ENCODE peak calls at places on chromosomes 6 and 20, in five cellular contexts. One of them, this sample, is unnamed.

GRCh38 chr20:60624066-60624465 is 628.0 kb upstream of the CDH4 start:
- DNase-seq in fibroblast of mammary gland: no peak
- DNase-seq in GM23338: no peak
- DNase-seq in mesothelial cell of epicardium: no peak
- DNase-seq in spleen: no peak
- DNase-seq in this sample: no peak

GRCh38 chr6:31350973-31351733 is 5.8 kb downstream of the HLA-B start:
- DNase-seq in fibroblast of mammary gland: no peak
- DNase-seq in GM23338: no peak
- DNase-seq in mesothelial cell of epicardium: no peak
- DNase-seq in spleen: no peak
- DNase-seq in this sample: no peak

GRCh38 chr6:157644043-157644810 is 178.8 kb upstream of the SNX9 start:
- DNase-seq in fibroblast of mammary gland: no peak
- DNase-seq in GM23338: no peak
- DNase-seq in mesothelial cell of epicardium: no peak
- DNase-seq in spleen: no peak
- DNase-seq in this sample: no peak

GRCh38 chr6:150373260-150373701 is 4.5 kb downstream of the IYD start:
- DNase-seq in fibroblast of mammary gland: peak
- DNase-seq in GM23338: no peak
- DNase-seq in mesothelial cell of epicardium: no peak
- DNase-seq in spleen: no peak
- DNase-seq in this sample: no peak

GRCh38 chr6:152201134-152201533 is 393.7 kb downstream of the ESR1 start:
- DNase-seq in fibroblast of mammary gland: no peak
- DNase-seq in GM23338: no peak
- DNase-seq in mesothelial cell of epicardium: no peak
- DNase-seq in spleen: no peak
- DNase-seq in this sample: no peak

GRCh38 chr20:12566596-12566995 is 442.2 kb upstream of the SPTLC3 start:
- DNase-seq in fibroblast of mammary gland: no peak
- DNase-seq in GM23338: no peak
- DNase-seq in mesothelial cell of epicardium: no peak
- DNase-seq in spleen: no peak
- DNase-seq in this sample: no peak

GRCh38 chr6:105136433-105137350 is 43.1 kb downstream of the POPDC3 start:
- DNase-seq in fibroblast of mammary gland: peak
- DNase-seq in GM23338: peak
- DNase-seq in mesothelial cell of epicardium: peak
- DNase-seq in spleen: peak
- DNase-seq in this sample: no peak

GRCh38 chr6:35140991-35141720 is at the start of gene TCP11:
- DNase-seq in fibroblast of mammary gland: no peak
- DNase-seq in GM23338: peak
- DNase-seq in mesothelial cell of epicardium: no peak
- DNase-seq in spleen: peak
- DNase-seq in this sample: peak

GRCh38 chr6:105616521-105616920 is 213.6 kb upstream of the PREP start:
- DNase-seq in fibroblast of mammary gland: peak
- DNase-seq in GM23338: no peak
- DNase-seq in mesothelial cell of epicardium: no peak
- DNase-seq in spleen: no peak
- DNase-seq in this sample: no peak

GRCh38 chr20:5033566-5033965 is 32.3 kb upstream of the SLC23A2 start:
- DNase-seq in fibroblast of mammary gland: no peak
- DNase-seq in GM23338: no peak
- DNase-seq in mesothelial cell of epicardium: no peak
- DNase-seq in spleen: no peak
- DNase-seq in this sample: no peak

GRCh38 chr6:52405243-52405642 is 14.9 kb upstream of the EFHC1 start:
- DNase-seq in fibroblast of mammary gland: no peak
- DNase-seq in GM23338: no peak
- DNase-seq in mesothelial cell of epicardium: no peak
- DNase-seq in spleen: no peak
- DNase-seq in this sample: no peak

GRCh38 chr6:37145443-37145842 is 24.5 kb upstream of the PIM1 start:
- DNase-seq in fibroblast of mammary gland: peak
- DNase-seq in GM23338: no peak
- DNase-seq in mesothelial cell of epicardium: no peak
- DNase-seq in spleen: no peak
- DNase-seq in this sample: no peak

GRCh38 chr6:19444481-19444880 is 392.7 kb upstream of the ID4 start:
- DNase-seq in fibroblast of mammary gland: peak
- DNase-seq in GM23338: no peak
- DNase-seq in mesothelial cell of epicardium: no peak
- DNase-seq in spleen: no peak
- DNase-seq in this sample: no peak

GRCh38 chr20:50837532-50838321 is 42.9 kb downstream of the BCAS4 start:
- DNase-seq in fibroblast of mammary gland: peak
- DNase-seq in GM23338: no peak
- DNase-seq in mesothelial cell of epicardium: no peak
- DNase-seq in spleen: no peak
- DNase-seq in this sample: no peak

GRCh38 chr20:59676877-59677140 is 72.5 kb downstream of the PHACTR3 start:
- DNase-seq in fibroblast of mammary gland: no peak
- DNase-seq in GM23338: no peak
- DNase-seq in mesothelial cell of epicardium: no peak
- DNase-seq in spleen: no peak
- DNase-seq in this sample: no peak

GRCh38 chr6:2793491-2794151 is 28.4 kb downstream of the WRNIP1 start:
- DNase-seq in fibroblast of mammary gland: no peak
- DNase-seq in GM23338: no peak
- DNase-seq in mesothelial cell of epicardium: no peak
- DNase-seq in spleen: no peak
- DNase-seq in this sample: no peak

GRCh38 chr6:139882977-139883728 is 508.7 kb upstream of the CITED2 start:
- DNase-seq in fibroblast of mammary gland: peak
- DNase-seq in GM23338: no peak
- DNase-seq in mesothelial cell of epicardium: no peak
- DNase-seq in spleen: no peak
- DNase-seq in this sample: no peak

GRCh38 chr20:11549172-11550117 is 368.2 kb upstream of the BTBD3 start:
- DNase-seq in fibroblast of mammary gland: no peak
- DNase-seq in GM23338: no peak
- DNase-seq in mesothelial cell of epicardium: no peak
- DNase-seq in spleen: no peak
- DNase-seq in this sample: no peak

GRCh38 chr20:39983655-39984054 is 705.4 kb downstream of the MAFB start:
- DNase-seq in fibroblast of mammary gland: no peak
- DNase-seq in GM23338: no peak
- DNase-seq in mesothelial cell of epicardium: no peak
- DNase-seq in spleen: no peak
- DNase-seq in this sample: no peak

GRCh38 chr6:11700118-11700718 is 78.4 kb downstream of the ADTRP start:
- DNase-seq in fibroblast of mammary gland: peak
- DNase-seq in GM23338: peak
- DNase-seq in mesothelial cell of epicardium: no peak
- DNase-seq in spleen: no peak
- DNase-seq in this sample: no peak

GRCh38 chr6:106256201-106256968 is 69.2 kb downstream of the ATG5 start:
- DNase-seq in fibroblast of mammary gland: peak
- DNase-seq in GM23338: no peak
- DNase-seq in mesothelial cell of epicardium: no peak
- DNase-seq in spleen: no peak
- DNase-seq in this sample: no peak

GRCh38 chr6:166556871-166557322 is 29.6 kb downstream of the RAMACL start:
- DNase-seq in fibroblast of mammary gland: peak
- DNase-seq in GM23338: peak
- DNase-seq in mesothelial cell of epicardium: no peak
- DNase-seq in spleen: peak
- DNase-seq in this sample: no peak

GRCh38 chr6:125812394-125813231 is 21.9 kb downstream of the NCOA7 start:
- DNase-seq in fibroblast of mammary gland: peak
- DNase-seq in GM23338: no peak
- DNase-seq in mesothelial cell of epicardium: no peak
- DNase-seq in spleen: no peak
- DNase-seq in this sample: no peak

GRCh38 chr20:36483205-36483918 is 58.0 kb upstream of the MYL9 start:
- DNase-seq in fibroblast of mammary gland: no peak
- DNase-seq in GM23338: no peak
- DNase-seq in mesothelial cell of epicardium: no peak
- DNase-seq in spleen: no peak
- DNase-seq in this sample: no peak

GRCh38 chr6:168193816-168194701 is 115.0 kb upstream of the FRMD1 start:
- DNase-seq in fibroblast of mammary gland: no peak
- DNase-seq in GM23338: peak
- DNase-seq in mesothelial cell of epicardium: no peak
- DNase-seq in spleen: no peak
- DNase-seq in this sample: no peak

GRCh38 chr20:48597521-48598302 is 230.1 kb downstream of the PREX1 start:
- DNase-seq in fibroblast of mammary gland: no peak
- DNase-seq in GM23338: no peak
- DNase-seq in mesothelial cell of epicardium: no peak
- DNase-seq in spleen: no peak
- DNase-seq in this sample: no peak

GRCh38 chr6:9657994-9658393 is 756.9 kb downstream of the TFAP2A start:
- DNase-seq in fibroblast of mammary gland: no peak
- DNase-seq in GM23338: no peak
- DNase-seq in mesothelial cell of epicardium: no peak
- DNase-seq in spleen: no peak
- DNase-seq in this sample: no peak

GRCh38 chr20:38040276-38040675 is 6.7 kb downstream of the RPRD1B start:
- DNase-seq in fibroblast of mammary gland: no peak
- DNase-seq in GM23338: no peak
- DNase-seq in mesothelial cell of epicardium: no peak
- DNase-seq in spleen: no peak
- DNase-seq in this sample: no peak

GRCh38 chr6:130603391-130603790 is 223.8 kb upstream of the SMLR1 start:
- DNase-seq in fibroblast of mammary gland: no peak
- DNase-seq in GM23338: no peak
- DNase-seq in mesothelial cell of epicardium: no peak
- DNase-seq in spleen: no peak
- DNase-seq in this sample: no peak

GRCh38 chr6:36135053-36135731 is 4.9 kb downstream of the MAPK13 start:
- DNase-seq in fibroblast of mammary gland: no peak
- DNase-seq in GM23338: no peak
- DNase-seq in mesothelial cell of epicardium: no peak
- DNase-seq in spleen: no peak
- DNase-seq in this sample: no peak

GRCh38 chr6:159020011-159020410 is 20.0 kb upstream of the RSPH3 start:
- DNase-seq in fibroblast of mammary gland: no peak
- DNase-seq in GM23338: no peak
- DNase-seq in mesothelial cell of epicardium: no peak
- DNase-seq in spleen: no peak
- DNase-seq in this sample: no peak

GRCh38 chr6:107655245-107655644 is 165.3 kb downstream of the SOBP start:
- DNase-seq in fibroblast of mammary gland: no peak
- DNase-seq in GM23338: peak
- DNase-seq in mesothelial cell of epicardium: no peak
- DNase-seq in spleen: no peak
- DNase-seq in this sample: no peak

GRCh38 chr6:32371204-32371603 is 499 bp downstream of the TSBP1 start:
- DNase-seq in fibroblast of mammary gland: no peak
- DNase-seq in GM23338: no peak
- DNase-seq in mesothelial cell of epicardium: no peak
- DNase-seq in spleen: no peak
- DNase-seq in this sample: no peak

DNA sequence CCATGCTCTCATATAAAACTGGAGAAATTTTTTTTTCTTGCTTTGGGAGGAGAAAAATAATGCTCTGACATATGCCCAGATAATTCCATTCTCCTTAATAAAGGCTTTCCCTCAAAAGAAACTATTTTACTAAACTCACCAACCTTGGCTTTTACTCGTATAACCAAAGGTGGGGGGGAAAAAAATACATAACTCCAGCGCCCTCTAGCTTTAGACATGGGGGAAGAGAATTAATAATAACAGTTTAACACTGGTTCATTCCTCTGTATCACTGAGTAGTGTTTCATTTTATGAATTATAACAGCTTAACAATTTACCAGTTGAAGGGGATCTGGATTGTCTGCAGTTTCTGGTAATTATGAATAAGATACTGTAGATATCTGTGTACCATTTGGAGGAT is 1226.1 kb downstream of the GRIK2 start:
- DNase-seq in fibroblast of mammary gland: peak
- DNase-seq in GM23338: peak
- DNase-seq in mesothelial cell of epicardium: no peak
- DNase-seq in spleen: no peak
- DNase-seq in this sample: no peak
- TF ChIP-seq CTCF in fibroblast of mammary gland: peak
- TF ChIP-seq CTCF in GM23338: peak
- TF ChIP-seq CTCF in mesothelial cell of epicardium: peak
- TF ChIP-seq CTCF in spleen: no peak
- TF ChIP-seq CTCF in this sample: no peak

GRCh38 chr6:119116712-119117281 is 38.3 kb upstream of the FAM184A start:
- DNase-seq in fibroblast of mammary gland: no peak
- DNase-seq in GM23338: peak
- DNase-seq in mesothelial cell of epicardium: no peak
- DNase-seq in spleen: no peak
- DNase-seq in this sample: no peak
- TF ChIP-seq CTCF in fibroblast of mammary gland: peak
- TF ChIP-seq CTCF in GM23338: peak
- TF ChIP-seq CTCF in mesothelial cell of epicardium: peak
- TF ChIP-seq CTCF in spleen: no peak
- TF ChIP-seq CTCF in this sample: no peak

GRCh38 chr20:17651761-17652388 is 30.2 kb downstream of the RRBP1 start:
- DNase-seq in fibroblast of mammary gland: no peak
- DNase-seq in GM23338: no peak
- DNase-seq in mesothelial cell of epicardium: peak
- DNase-seq in spleen: peak
- DNase-seq in this sample: no peak
- TF ChIP-seq CTCF in fibroblast of mammary gland: no peak
- TF ChIP-seq CTCF in GM23338: peak
- TF ChIP-seq CTCF in mesothelial cell of epicardium: no peak
- TF ChIP-seq CTCF in spleen: no peak
- TF ChIP-seq CTCF in this sample: no peak

GRCh38 chr6:40586369-40586768 is 795 bp downstream of the LRFN2 start:
- DNase-seq in fibroblast of mammary gland: no peak
- DNase-seq in GM23338: no peak
- DNase-seq in mesothelial cell of epicardium: no peak
- DNase-seq in spleen: no peak
- DNase-seq in this sample: no peak

GRCh38 chr6:40587240-40588069 is at the start of gene LRFN2:
- DNase-seq in fibroblast of mammary gland: peak
- DNase-seq in GM23338: peak
- DNase-seq in mesothelial cell of epicardium: peak
- DNase-seq in spleen: peak
- DNase-seq in this sample: peak

GRCh38 chr6:40588480-40588879 is 1.3 kb upstream of the LRFN2 start:
- DNase-seq in fibroblast of mammary gland: no peak
- DNase-seq in GM23338: no peak
- DNase-seq in mesothelial cell of epicardium: no peak
- DNase-seq in spleen: no peak
- DNase-seq in this sample: no peak

GRCh38 chr6:40586800-40587201 is 363 bp downstream of the LRFN2 start:
- DNase-seq in fibroblast of mammary gland: no peak
- DNase-seq in GM23338: no peak
- DNase-seq in mesothelial cell of epicardium: no peak
- DNase-seq in spleen: no peak
- DNase-seq in this sample: peak

DNA sequence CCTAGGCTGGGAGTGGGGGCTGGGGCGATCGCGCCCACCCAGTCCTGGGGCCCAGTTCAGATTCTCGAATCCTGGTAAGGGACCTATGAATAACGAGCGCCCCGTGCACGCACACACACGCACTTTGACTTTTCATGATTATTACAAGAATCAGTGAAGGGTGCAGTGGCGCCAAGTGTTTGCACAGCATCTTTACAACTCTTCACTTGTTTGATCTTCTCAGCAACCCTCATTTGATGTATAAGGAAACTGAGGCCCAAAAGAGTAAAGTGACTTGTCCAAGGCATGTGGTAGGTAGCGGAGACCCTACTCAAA is 863 bp upstream of the LRFN2 start:
- DNase-seq in fibroblast of mammary gland: no peak
- DNase-seq in GM23338: no peak
- DNase-seq in mesothelial cell of epicardium: no peak
- DNase-seq in spleen: no peak
- DNase-seq in this sample: no peak
- TF ChIP-seq CTCF in fibroblast of mammary gland: no peak
- TF ChIP-seq CTCF in GM23338: no peak
- TF ChIP-seq CTCF in mesothelial cell of epicardium: peak
- TF ChIP-seq CTCF in spleen: no peak
- TF ChIP-seq CTCF in this sample: peak